ENCODE peak calls at places on chromosomes 4 and X, in nine cellular contexts. One of them, this sample, is unnamed.
A peak's percentile ranks its signal among the peaks of the same experiment; 100 is the strongest.

GRCh38 chrX:16897445-16897844 is 27.3 kb upstream of the RBBP7 start:
- DNase-seq in tibial nerve: no peak
- DNase-seq in Calu3: no peak
- DNase-seq in breast epithelium: no peak
- DNase-seq in AG09309: no peak
- DNase-seq in nephron progenitor cell: peak; percentile 6
- DNase-seq in lower lobe of right lung: no peak
- DNase-seq in H9: peak; percentile 42
- DNase-seq in MCF 10A: no peak
- DNase-seq in this sample: no peak

GRCh38 chr4:180542445-180543100 is 1700.6 kb upstream of the TENM3 start:
- DNase-seq in breast epithelium: no peak
- DNase-seq in nephron progenitor cell: no peak
- DNase-seq in H9: no peak
- DNase-seq in MCF 10A: peak; percentile 95
- DNase-seq in AG09309: no peak
- DNase-seq in Calu3: peak; percentile 40
- DNase-seq in tibial nerve: no peak
- DNase-seq in lower lobe of right lung: no peak
- DNase-seq in this sample: no peak

GRCh38 chr4:99679204-99679603 is 21.6 kb upstream of the C4orf54 start:
- DNase-seq in MCF 10A: peak; percentile 39
- DNase-seq in breast epithelium: no peak
- DNase-seq in AG09309: no peak
- DNase-seq in Calu3: peak; percentile 12
- DNase-seq in lower lobe of right lung: no peak
- DNase-seq in tibial nerve: no peak
- DNase-seq in nephron progenitor cell: no peak
- DNase-seq in H9: no peak
- DNase-seq in this sample: no peak

GRCh38 chr4:113436360-113436759 is 325.2 kb downstream of the CAMK2D start:
- DNase-seq in Calu3: no peak
- DNase-seq in breast epithelium: no peak
- DNase-seq in H9: no peak
- DNase-seq in tibial nerve: no peak
- DNase-seq in AG09309: no peak
- DNase-seq in lower lobe of right lung: no peak
- DNase-seq in nephron progenitor cell: no peak
- DNase-seq in MCF 10A: peak; percentile 53
- DNase-seq in this sample: peak; percentile 45

GRCh38 chr4:169033660-169034059 is 23.6 kb upstream of the CBR4 start:
- DNase-seq in lower lobe of right lung: no peak
- DNase-seq in AG09309: no peak
- DNase-seq in tibial nerve: no peak
- DNase-seq in Calu3: no peak
- DNase-seq in nephron progenitor cell: no peak
- DNase-seq in MCF 10A: peak; percentile 77
- DNase-seq in H9: peak; percentile 41
- DNase-seq in breast epithelium: no peak
- DNase-seq in this sample: peak; percentile 12

GRCh38 chr4:158163941-158164665 is 8.7 kb downstream of the GASK1B start:
- DNase-seq in lower lobe of right lung: no peak
- DNase-seq in H9: no peak
- DNase-seq in MCF 10A: no peak
- DNase-seq in AG09309: no peak
- DNase-seq in nephron progenitor cell: no peak
- DNase-seq in tibial nerve: no peak
- DNase-seq in breast epithelium: no peak
- DNase-seq in Calu3: no peak
- DNase-seq in this sample: no peak

GRCh38 chrX:105696870-105697269 is 125.5 kb upstream of the NRK start:
- DNase-seq in Calu3: no peak
- DNase-seq in nephron progenitor cell: no peak
- DNase-seq in H9: no peak
- DNase-seq in MCF 10A: no peak
- DNase-seq in AG09309: no peak
- DNase-seq in breast epithelium: no peak
- DNase-seq in lower lobe of right lung: no peak
- DNase-seq in tibial nerve: no peak
- DNase-seq in this sample: peak; percentile 0

GRCh38 chr4:15691346-15692140 is 9.9 kb downstream of the FAM200B start:
- DNase-seq in MCF 10A: peak; percentile 53
- DNase-seq in breast epithelium: no peak
- DNase-seq in Calu3: no peak
- DNase-seq in nephron progenitor cell: no peak
- DNase-seq in tibial nerve: no peak
- DNase-seq in H9: no peak
- DNase-seq in AG09309: no peak
- DNase-seq in lower lobe of right lung: no peak
- DNase-seq in this sample: peak; percentile 76

GRCh38 chr4:190016369-190017289 is 10.4 kb downstream of the FRG2 start:
- DNase-seq in AG09309: no peak
- DNase-seq in lower lobe of right lung: no peak
- DNase-seq in nephron progenitor cell: no peak
- DNase-seq in H9: peak; percentile 25
- DNase-seq in MCF 10A: no peak
- DNase-seq in Calu3: no peak
- DNase-seq in tibial nerve: no peak
- DNase-seq in breast epithelium: no peak
- DNase-seq in this sample: no peak

GRCh38 chrX:149682956-149683947 is 28.6 kb upstream of the MAGEA11 start:
- DNase-seq in Calu3: no peak
- DNase-seq in MCF 10A: no peak
- DNase-seq in tibial nerve: no peak
- DNase-seq in lower lobe of right lung: no peak
- DNase-seq in nephron progenitor cell: no peak
- DNase-seq in H9: no peak
- DNase-seq in AG09309: no peak
- DNase-seq in breast epithelium: no peak
- DNase-seq in this sample: no peak

GRCh38 chrX:19272452-19272851 is 71.3 kb upstream of the PDHA1 start:
- DNase-seq in breast epithelium: no peak
- DNase-seq in Calu3: no peak
- DNase-seq in H9: no peak
- DNase-seq in nephron progenitor cell: no peak
- DNase-seq in AG09309: no peak
- DNase-seq in MCF 10A: no peak
- DNase-seq in lower lobe of right lung: no peak
- DNase-seq in tibial nerve: no peak
- DNase-seq in this sample: no peak

GRCh38 chrX:124239324-124239723 is 93.1 kb upstream of the TEX13D start:
- DNase-seq in breast epithelium: no peak
- DNase-seq in tibial nerve: no peak
- DNase-seq in nephron progenitor cell: no peak
- DNase-seq in MCF 10A: no peak
- DNase-seq in Calu3: no peak
- DNase-seq in AG09309: no peak
- DNase-seq in lower lobe of right lung: no peak
- DNase-seq in H9: no peak
- DNase-seq in this sample: no peak

GRCh38 chr4:95386410-95386809 is 162.4 kb downstream of the UNC5C start:
- DNase-seq in breast epithelium: no peak
- DNase-seq in nephron progenitor cell: no peak
- DNase-seq in Calu3: no peak
- DNase-seq in H9: no peak
- DNase-seq in lower lobe of right lung: no peak
- DNase-seq in AG09309: no peak
- DNase-seq in tibial nerve: no peak
- DNase-seq in MCF 10A: no peak
- DNase-seq in this sample: no peak

GRCh38 chrX:154368630-154369452 is 5.6 kb downstream of the FLNA start:
- DNase-seq in breast epithelium: no peak
- DNase-seq in Calu3: peak; percentile 89
- DNase-seq in MCF 10A: peak; percentile 97
- DNase-seq in AG09309: peak; percentile 81
- DNase-seq in nephron progenitor cell: no peak
- DNase-seq in lower lobe of right lung: peak; percentile 89
- DNase-seq in H9: peak; percentile 69
- DNase-seq in tibial nerve: peak; percentile 45
- DNase-seq in this sample: peak; percentile 97

GRCh38 chr4:112514449-112515277 is 1.3 kb downstream of the NEUROG2 start:
- DNase-seq in Calu3: no peak
- DNase-seq in H9: peak; percentile 59
- DNase-seq in tibial nerve: no peak
- DNase-seq in nephron progenitor cell: peak; percentile 54
- DNase-seq in breast epithelium: no peak
- DNase-seq in MCF 10A: no peak
- DNase-seq in lower lobe of right lung: no peak
- DNase-seq in AG09309: no peak
- DNase-seq in this sample: no peak

DNA sequence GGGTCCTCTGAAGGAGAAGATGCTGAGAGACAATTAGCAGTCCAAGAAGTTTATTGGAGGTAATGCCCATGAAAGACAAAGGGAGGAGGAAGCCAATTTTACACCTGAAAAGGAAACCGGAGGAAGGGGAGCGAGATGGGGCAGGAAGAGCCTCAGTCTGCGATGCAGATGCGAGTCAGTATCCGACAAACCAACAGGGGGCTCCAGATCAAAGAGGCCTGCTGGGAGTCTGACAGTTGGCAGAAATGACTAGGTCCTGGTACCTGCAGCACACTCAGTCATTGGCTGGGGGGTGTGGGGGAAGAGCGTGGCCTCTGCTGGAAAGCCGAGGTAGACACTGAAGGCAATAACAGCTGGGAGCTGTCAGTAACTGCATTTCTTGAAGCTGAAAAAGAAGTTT is 231.1 kb upstream of the CENPE start:
- DNase-seq in tibial nerve: no peak
- DNase-seq in H9: peak; percentile 89
- DNase-seq in Calu3: no peak
- DNase-seq in nephron progenitor cell: peak; percentile 18
- DNase-seq in lower lobe of right lung: no peak
- DNase-seq in AG09309: no peak
- DNase-seq in MCF 10A: no peak
- DNase-seq in breast epithelium: no peak
- DNase-seq in this sample: peak; percentile 10
- TF ChIP-seq CTCF in tibial nerve: no peak
- TF ChIP-seq CTCF in H9: peak; percentile 67
- TF ChIP-seq CTCF in Calu3: no peak
- TF ChIP-seq CTCF in nephron progenitor cell: peak; percentile 17
- TF ChIP-seq CTCF in lower lobe of right lung: no peak
- TF ChIP-seq CTCF in AG09309: no peak
- TF ChIP-seq CTCF in MCF 10A: no peak
- TF ChIP-seq CTCF in breast epithelium: no peak
- TF ChIP-seq CTCF in this sample: no peak

GRCh38 chr4:40189997-40190396 is 6.8 kb upstream of the RHOH start:
- DNase-seq in tibial nerve: no peak
- DNase-seq in nephron progenitor cell: no peak
- DNase-seq in breast epithelium: no peak
- DNase-seq in H9: no peak
- DNase-seq in lower lobe of right lung: no peak
- DNase-seq in MCF 10A: no peak
- DNase-seq in AG09309: no peak
- DNase-seq in Calu3: no peak
- DNase-seq in this sample: no peak

GRCh38 chr4:40190880-40191815 is 5.7 kb upstream of the RHOH start:
- DNase-seq in tibial nerve: no peak
- DNase-seq in Calu3: no peak
- DNase-seq in lower lobe of right lung: no peak
- DNase-seq in AG09309: no peak
- DNase-seq in MCF 10A: no peak
- DNase-seq in H9: no peak
- DNase-seq in nephron progenitor cell: no peak
- DNase-seq in breast epithelium: no peak
- DNase-seq in this sample: peak; percentile 73

GRCh38 chr4:40192286-40193017 is 4.4 kb upstream of the RHOH start:
- DNase-seq in lower lobe of right lung: no peak
- DNase-seq in H9: no peak
- DNase-seq in AG09309: no peak
- DNase-seq in tibial nerve: no peak
- DNase-seq in MCF 10A: no peak
- DNase-seq in Calu3: no peak
- DNase-seq in nephron progenitor cell: no peak
- DNase-seq in breast epithelium: no peak
- DNase-seq in this sample: no peak

GRCh38 chr4:40193018-40193571 is 3.7 kb upstream of the RHOH start:
- DNase-seq in AG09309: no peak
- DNase-seq in breast epithelium: peak; percentile 74
- DNase-seq in lower lobe of right lung: no peak
- DNase-seq in Calu3: no peak
- DNase-seq in MCF 10A: no peak
- DNase-seq in H9: no peak
- DNase-seq in tibial nerve: no peak
- DNase-seq in nephron progenitor cell: no peak
- DNase-seq in this sample: peak; percentile 42

DNA sequence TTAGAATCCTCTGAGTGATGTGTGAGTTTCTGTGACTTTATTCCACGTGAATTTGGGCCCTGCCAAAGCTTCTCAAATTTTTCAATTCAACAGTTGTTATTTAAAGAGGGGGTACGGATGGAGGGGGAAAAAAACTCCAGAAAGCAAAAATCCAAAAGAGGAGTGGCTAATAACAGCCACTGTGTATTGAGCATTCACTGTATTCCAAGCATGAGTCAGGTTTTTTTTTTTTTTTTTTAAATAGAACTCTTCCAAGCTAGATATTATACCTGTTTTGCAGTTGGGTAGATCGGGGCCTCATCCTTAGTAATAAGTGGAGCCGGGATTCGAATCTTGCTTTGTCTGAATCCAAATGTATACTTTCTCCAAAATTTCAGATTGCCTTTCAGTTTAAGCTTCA is 6.4 kb upstream of the RHOH start:
- DNase-seq in Calu3: no peak
- DNase-seq in lower lobe of right lung: no peak
- DNase-seq in MCF 10A: no peak
- DNase-seq in nephron progenitor cell: no peak
- DNase-seq in H9: no peak
- DNase-seq in tibial nerve: no peak
- DNase-seq in AG09309: no peak
- DNase-seq in breast epithelium: no peak
- DNase-seq in this sample: no peak
- TF ChIP-seq CTCF in Calu3: no peak
- TF ChIP-seq CTCF in lower lobe of right lung: no peak
- TF ChIP-seq CTCF in MCF 10A: no peak
- TF ChIP-seq CTCF in nephron progenitor cell: no peak
- TF ChIP-seq CTCF in H9: no peak
- TF ChIP-seq CTCF in tibial nerve: no peak
- TF ChIP-seq CTCF in AG09309: no peak
- TF ChIP-seq CTCF in breast epithelium: no peak
- TF ChIP-seq CTCF in this sample: no peak

GRCh38 chrX:3939967-3940610 is 226.6 kb upstream of the PRKX start:
- DNase-seq in MCF 10A: peak; percentile 38
- DNase-seq in breast epithelium: no peak
- DNase-seq in tibial nerve: no peak
- DNase-seq in H9: no peak
- DNase-seq in AG09309: no peak
- DNase-seq in lower lobe of right lung: no peak
- DNase-seq in Calu3: peak; percentile 57
- DNase-seq in nephron progenitor cell: no peak
- DNase-seq in this sample: peak; percentile 17
- TF ChIP-seq CTCF in MCF 10A: peak; percentile 49
- TF ChIP-seq CTCF in breast epithelium: no peak
- TF ChIP-seq CTCF in tibial nerve: no peak
- TF ChIP-seq CTCF in H9: peak; percentile 74
- TF ChIP-seq CTCF in AG09309: peak; percentile 43
- TF ChIP-seq CTCF in lower lobe of right lung: no peak
- TF ChIP-seq CTCF in Calu3: no peak
- TF ChIP-seq CTCF in nephron progenitor cell: peak; percentile 52
- TF ChIP-seq CTCF in this sample: peak; percentile 14

DNA sequence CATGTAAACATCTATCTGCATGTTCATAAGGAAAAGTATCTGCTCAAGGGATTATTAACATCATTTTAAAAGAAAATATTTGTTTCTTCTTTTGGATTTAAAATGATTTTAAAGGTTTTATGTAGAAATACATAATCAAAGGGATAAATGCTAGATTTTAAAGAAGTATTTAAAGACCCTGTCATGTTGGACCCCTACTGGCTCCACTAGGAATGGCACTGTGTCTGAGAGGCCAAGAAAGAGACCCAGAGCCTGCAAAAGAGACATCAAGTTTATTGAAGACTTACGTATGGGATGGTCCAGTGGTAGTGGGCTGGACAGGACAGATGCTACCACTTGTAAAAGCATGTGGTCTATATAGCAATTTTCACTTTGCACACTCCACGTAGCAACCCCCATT is 78.7 kb upstream of the PCDH18 start:
- DNase-seq in nephron progenitor cell: peak; percentile 13
- DNase-seq in lower lobe of right lung: no peak
- DNase-seq in tibial nerve: no peak
- DNase-seq in H9: peak; percentile 41
- DNase-seq in MCF 10A: peak; percentile 24
- DNase-seq in AG09309: no peak
- DNase-seq in breast epithelium: no peak
- DNase-seq in Calu3: peak; percentile 15
- DNase-seq in this sample: peak; percentile 3
- TF ChIP-seq CTCF in nephron progenitor cell: peak; percentile 46
- TF ChIP-seq CTCF in lower lobe of right lung: no peak
- TF ChIP-seq CTCF in tibial nerve: no peak
- TF ChIP-seq CTCF in H9: peak; percentile 74
- TF ChIP-seq CTCF in MCF 10A: peak; percentile 30
- TF ChIP-seq CTCF in AG09309: peak; percentile 43
- TF ChIP-seq CTCF in breast epithelium: no peak
- TF ChIP-seq CTCF in Calu3: peak; percentile 49
- TF ChIP-seq CTCF in this sample: peak; percentile 15